ENCODE peak calls at places on chromosome 15, in five cellular contexts. N is uterus, H is ovary, Q is IMR-90, E is heart left ventricle. S is an unnamed sample.

GRCh38 chr15:28945626-28946215 is 59.9 kb downstream of the APBA2 start:
- DNase-seq in N (no peak), H (no peak), Q (no peak), E (no peak), S (no peak)

GRCh38 chr15:34693053-34693744 is 61.6 kb downstream of the GJD2 start:
- DNase-seq in N (no peak), H (no peak), Q (peak; percentile 59), E (no peak), S (no peak)

GRCh38 chr15:58374147-58374546 is 57.6 kb upstream of the LIPC start:
- DNase-seq in N (no peak), H (no peak), Q (no peak), E (no peak), S (no peak)

GRCh38 chr15:68614621-68615035 is 35.8 kb downstream of the CORO2B start:
- DNase-seq in N (no peak), H (peak; percentile 64), Q (no peak), E (peak; percentile 55), S (no peak)

GRCh38 chr15:69825941-69826817 is 271.5 kb downstream of the TLE3 start:
- DNase-seq in N (no peak), H (no peak), Q (no peak), E (no peak), S (no peak)

GRCh38 chr15:89017370-89018066 is 70.7 kb upstream of the ABHD2 start:
- DNase-seq in N (peak; percentile 81), H (peak; percentile 80), Q (peak; percentile 71), E (peak; percentile 80), S (no peak)

GRCh38 chr15:30059771-30060170 is 23.0 kb upstream of the GOLGA8J start:
- DNase-seq in N (no peak), H (no peak), Q (no peak), E (no peak), S (no peak)

GRCh38 chr15:66102563-66103292 is 150.8 kb downstream of the MEGF11 start:
- DNase-seq in N (no peak), H (no peak), Q (no peak), E (no peak), S (no peak)

GRCh38 chr15:61364871-61365270 is 135.8 kb upstream of the RORA start:
- DNase-seq in N (no peak), H (no peak), Q (no peak), E (no peak), S (no peak)

GRCh38 chr15:90181781-90182180 is 19.3 kb upstream of the SEMA4B start:
- DNase-seq in N (no peak), H (no peak), Q (no peak), E (no peak), S (no peak)

GRCh38 chr15:52790941-52791751 is 1.0 kb upstream of the ONECUT1 start:
- DNase-seq in N (no peak), H (no peak), Q (peak; percentile 7), E (no peak), S (no peak)

GRCh38 chr15:63050737-63051700 is 8.5 kb downstream of the TPM1 start:
- DNase-seq in N (peak; percentile 73), H (no peak), Q (peak; percentile 88), E (no peak), S (no peak)

GRCh38 chr15:95142441-95142840 is 911.1 kb downstream of the MCTP2 start:
- DNase-seq in N (no peak), H (no peak), Q (no peak), E (no peak), S (no peak)

GRCh38 chr15:58249646-58250312 is 111.6 kb downstream of the AQP9 start:
- DNase-seq in N (no peak), H (no peak), Q (no peak), E (no peak), S (no peak)

GRCh38 chr15:96142498-96142897 is 188.0 kb upstream of the NR2F2 start:
- DNase-seq in N (no peak), H (peak; percentile 44), Q (no peak), E (no peak), S (no peak)

GRCh38 chr15:101348643-101349496 is 53.8 kb upstream of the SNRPA1 start:
- DNase-seq in N (no peak), H (no peak), Q (no peak), E (no peak), S (no peak)

GRCh38 chr15:65530318-65531111 is at the start of gene HACD3:
- DNase-seq in N (peak; percentile 81), H (peak; percentile 92), Q (peak; percentile 69), E (peak; percentile 90), S (no peak)

GRCh38 chr15:62920569-62921502 is 121.7 kb upstream of the TPM1 start:
- DNase-seq in N (peak; percentile 63), H (no peak), Q (peak; percentile 63), E (peak; percentile 62), S (no peak)

GRCh38 chr15:38636597-38636996 is 72.0 kb upstream of the RASGRP1 start:
- DNase-seq in N (no peak), H (no peak), Q (no peak), E (peak; percentile 29), S (no peak)

GRCh38 chr15:94083467-94083991 is 147.8 kb upstream of the MCTP2 start:
- DNase-seq in N (peak; percentile 81), H (no peak), Q (peak; percentile 38), E (no peak), S (no peak)

GRCh38 chr15:86432861-86433260 is 353.2 kb downstream of the AGBL1 start:
- DNase-seq in N (no peak), H (no peak), Q (no peak), E (no peak), S (no peak)

GRCh38 chr15:56871180-56871579 is 47.3 kb upstream of the TCF12 start:
- DNase-seq in N (no peak), H (no peak), Q (peak; percentile 86), E (no peak), S (no peak)

GRCh38 chr15:95590533-95591044 is 739.9 kb upstream of the NR2F2 start:
- DNase-seq in N (peak; percentile 49), H (no peak), Q (no peak), E (no peak), S (no peak)

GRCh38 chr15:26066896-26067295 is 203.8 kb upstream of the ATP10A start:
- DNase-seq in N (no peak), H (no peak), Q (no peak), E (no peak), S (no peak)

GRCh38 chr15:26073430-26074333 is 210.6 kb upstream of the ATP10A start:
- DNase-seq in N (no peak), H (no peak), Q (no peak), E (no peak), S (no peak)

GRCh38 chr15:26065723-26066122 is 202.6 kb upstream of the ATP10A start:
- DNase-seq in N (no peak), H (no peak), Q (no peak), E (no peak), S (no peak)

GRCh38 chr15:26070095-26070532 is 207.0 kb upstream of the ATP10A start:
- DNase-seq in N (no peak), H (no peak), Q (no peak), E (no peak), S (no peak)

GRCh38 chr15:26069204-26069603 is 206.1 kb upstream of the ATP10A start:
- DNase-seq in N (no peak), H (no peak), Q (no peak), E (no peak), S (no peak)
- TF ChIP-seq POLR2A in N (no peak), H (no peak), Q (no peak), E (no peak), S (no peak)

GRCh38 chr15:25228261-25228660 is 210.6 kb downstream of the UBE3A start:
- DNase-seq in N (no peak), H (no peak), Q (no peak), E (no peak), S (no peak)
- H3K9me3 ChIP-seq in N (no peaks in the 10 kb centered on the region), H (no peaks in the 10 kb centered on the region), Q (peaks cover 71% of the 10 kb centered on the region), E (no peaks in the 10 kb centered on the region), S (no peaks in the 10 kb centered on the region)

DNA sequence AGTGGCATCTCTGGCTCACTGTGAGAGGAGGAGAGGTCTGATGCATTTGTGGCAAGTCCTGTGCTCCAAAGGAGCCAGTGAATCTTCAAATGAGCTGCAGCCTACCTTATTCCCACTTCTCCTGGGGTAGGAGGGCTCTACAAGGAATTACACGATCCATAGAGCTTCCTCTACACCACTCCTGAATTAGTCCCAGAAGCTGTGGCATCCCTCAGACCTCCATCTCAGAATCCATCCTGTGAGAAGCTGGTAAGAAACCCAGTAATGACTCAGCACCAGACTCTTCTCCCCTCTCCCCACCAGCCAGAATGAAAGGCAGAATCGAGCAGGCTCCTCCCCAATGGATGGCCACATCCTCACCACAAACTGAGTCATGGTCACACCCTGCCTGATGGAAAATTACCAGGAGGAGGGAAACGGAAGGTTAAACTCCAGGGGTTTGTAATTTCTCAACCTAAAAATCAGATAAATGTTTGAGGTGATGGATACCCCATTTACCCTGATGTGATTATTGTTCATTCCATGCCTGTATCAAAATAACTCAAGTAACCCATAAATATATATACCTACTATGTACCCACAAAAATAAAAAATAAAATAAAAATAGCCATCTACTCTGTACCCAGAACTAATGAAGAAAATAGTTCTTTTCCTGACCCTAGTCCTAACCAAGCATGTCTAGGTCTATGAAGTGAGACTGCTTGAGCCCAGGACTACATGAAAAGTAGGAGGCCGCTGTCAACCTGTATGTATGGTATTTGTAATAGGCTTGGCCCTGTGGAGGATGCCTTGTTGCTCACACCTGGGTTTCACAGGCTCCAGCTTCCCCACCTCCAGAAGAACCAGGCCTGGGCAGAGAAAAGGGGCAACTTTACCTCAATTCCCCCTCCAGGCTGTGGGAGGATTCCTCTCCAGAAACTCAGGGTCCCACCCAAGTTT is 6.6 kb upstream of the PKM start:
- DNase-seq in N (peak; percentile 63), H (no peak), Q (peak; percentile 98), E (no peak), S (no peak)
- TF ChIP-seq POLR2A in N (no peak), H (no peak), Q (peak; percentile 88), E (no peak), S (peak; percentile 24)

GRCh38 chr15:100279849-100280248 is 61.9 kb downstream of the ADAMTS17 start:
- DNase-seq in N (no peak), H (no peak), Q (no peak), E (no peak), S (no peak)

GRCh38 chr15:100279446-100279845 is 62.3 kb downstream of the ADAMTS17 start:
- DNase-seq in N (no peak), H (no peak), Q (no peak), E (no peak), S (no peak)

GRCh38 chr15:100276519-100276918 is 65.3 kb downstream of the ADAMTS17 start:
- DNase-seq in N (no peak), H (no peak), Q (no peak), E (no peak), S (no peak)

GRCh38 chr15:100277087-100277855 is 64.5 kb downstream of the ADAMTS17 start:
- DNase-seq in N (no peak), H (no peak), Q (no peak), E (no peak), S (no peak)

DNA sequence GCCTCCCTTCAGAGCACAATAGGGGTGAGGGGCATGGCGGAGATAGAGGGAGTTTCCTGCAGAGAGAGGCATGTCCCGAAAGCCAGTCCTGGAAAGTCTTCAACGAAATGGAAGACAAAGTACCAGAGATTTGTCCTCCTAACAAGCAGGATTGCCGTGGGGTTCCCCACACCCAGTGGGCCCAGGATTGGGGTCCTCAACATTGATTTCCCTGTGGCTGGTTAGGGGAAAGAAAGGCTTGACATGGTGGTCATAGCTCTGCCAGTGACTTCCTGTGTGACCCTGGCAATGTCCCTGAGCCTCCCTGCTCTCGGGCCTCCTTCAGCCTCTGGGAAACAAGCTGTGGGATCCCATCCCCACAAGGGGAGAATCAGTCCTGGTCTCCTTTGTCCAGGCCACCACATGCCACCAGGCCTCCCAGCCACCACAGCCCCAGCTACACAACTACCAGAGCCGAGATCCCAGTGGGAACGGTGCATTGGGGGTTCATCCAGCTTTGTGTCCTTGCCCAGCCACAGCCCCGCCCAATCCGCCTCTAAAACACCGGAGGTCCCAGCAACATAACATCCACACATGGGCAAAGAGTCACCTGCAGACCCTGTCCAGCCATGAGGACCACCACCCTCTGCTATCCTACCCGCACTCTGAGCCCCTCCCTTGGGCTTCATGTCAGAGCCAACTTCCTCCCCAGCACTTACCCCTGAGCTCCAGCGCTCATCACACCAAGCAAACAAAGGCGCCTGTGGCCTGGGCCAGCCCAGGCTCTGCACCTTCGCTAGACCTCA is 63.0 kb downstream of the ADAMTS17 start:
- DNase-seq in N (no peak), H (no peak), Q (no peak), E (no peak), S (no peak)
- H3K9me3 ChIP-seq in N (no peaks in the 10 kb centered on the region), H (no peaks in the 10 kb centered on the region), Q (peaks cover 34% of the 10 kb centered on the region), E (no peaks in the 10 kb centered on the region), S (no peaks in the 10 kb centered on the region)

S was measured in esophagus squamous epithelium.